ENCODE peak calls at places on chromosomes 1 and 21, in seven cellular contexts. P is stomach, T is Peyer's patch, J is IMR-90, F is K562, Y is right lobe of liver, V is A549. A is an unnamed sample. For H3K4me1, the result is how much of the 10 kb centered on the place peaks cover.

GRCh38 chr1:55812281-55812680 is 597.1 kb upstream of the USP24 start:
- DNase-seq in P (no peak), T (no peak), J (peak), F (no peak), Y (no peak), V (no peak), A (no peak)

GRCh38 chr1:46485564-46486431 is 3.8 kb upstream of the DMBX1 start:
- DNase-seq in P (no peak), T (no peak), J (no peak), F (no peak), Y (no peak), V (no peak), A (no peak)

GRCh38 chr1:214188835-214189234 is 92.1 kb upstream of the SMYD2 start:
- DNase-seq in P (no peak), T (no peak), J (no peak), F (no peak), Y (no peak), V (no peak), A (no peak)

GRCh38 chr1:94654031-94654430 is 112.5 kb upstream of the F3 start:
- DNase-seq in P (no peak), T (no peak), J (peak), F (no peak), Y (no peak), V (peak), A (no peak)

GRCh38 chr1:80531182-80531581 is 1269.6 kb upstream of the ADGRL2 start:
- DNase-seq in P (no peak), T (no peak), J (no peak), F (no peak), Y (no peak), V (no peak), A (no peak)

GRCh38 chr21:45644041-45644906 is 749 bp downstream of the PCBP3 start:
- DNase-seq in P (no peak), T (no peak), J (no peak), F (peak), Y (no peak), V (no peak), A (no peak)

GRCh38 chr1:51215169-51215568 is 20.9 kb upstream of the RNF11 start:
- DNase-seq in P (no peak), T (no peak), J (peak), F (no peak), Y (no peak), V (no peak), A (no peak)

GRCh38 chr21:44897326-44898010 is 23.2 kb downstream of the ITGB2 start:
- DNase-seq in P (peak), T (no peak), J (no peak), F (peak), Y (no peak), V (no peak), A (no peak)

GRCh38 chr1:34777519-34778321 is 3.3 kb upstream of the GJB3 start:
- DNase-seq in P (no peak), T (no peak), J (no peak), F (no peak), Y (no peak), V (no peak), A (peak)

GRCh38 chr1:48105167-48105566 is 108.0 kb upstream of the TRABD2B start:
- DNase-seq in P (no peak), T (no peak), J (no peak), F (no peak), Y (no peak), V (no peak), A (no peak)

GRCh38 chr1:175050992-175051391 is 16.6 kb upstream of the TNN start:
- DNase-seq in P (no peak), T (no peak), J (no peak), F (no peak), Y (no peak), V (no peak), A (no peak)

GRCh38 chr1:26127235-26128163 is 15.9 kb downstream of the PDIK1L start:
- DNase-seq in P (no peak), T (no peak), J (no peak), F (peak), Y (no peak), V (no peak), A (no peak)

GRCh38 chr1:107810552-107810951 is 154.4 kb downstream of the VAV3 start:
- DNase-seq in P (no peak), T (no peak), J (no peak), F (no peak), Y (no peak), V (no peak), A (no peak)

GRCh38 chr1:115114308-115114707 is 25.0 kb upstream of the TSPAN2 start:
- DNase-seq in P (no peak), T (no peak), J (no peak), F (no peak), Y (no peak), V (no peak), A (no peak)

GRCh38 chr1:59204001-59204400 is 92.9 kb upstream of the FGGY start:
- DNase-seq in P (peak), T (no peak), J (peak), F (no peak), Y (peak), V (no peak), A (no peak)

GRCh38 chr1:35717911-35718476 is 690 bp downstream of the C1orf216 start:
- DNase-seq in P (peak), T (no peak), J (peak), F (peak), Y (no peak), V (peak), A (peak)

GRCh38 chr1:174740248-174740990 is 259.3 kb upstream of the CACYBP start:
- DNase-seq in P (no peak), T (no peak), J (peak), F (no peak), Y (no peak), V (no peak), A (no peak)

GRCh38 chr1:162587347-162587746 is 25.8 kb downstream of the UAP1 start:
- DNase-seq in P (peak), T (no peak), J (no peak), F (no peak), Y (no peak), V (no peak), A (no peak)

GRCh38 chr1:86068126-86068805 is 88.3 kb downstream of the COL24A1 start:
- DNase-seq in P (no peak), T (no peak), J (peak), F (no peak), Y (no peak), V (no peak), A (peak)

GRCh38 chr1:174023438-174023837 is 1.3 kb upstream of the RC3H1 start:
- DNase-seq in P (peak), T (no peak), J (peak), F (peak), Y (no peak), V (peak), A (no peak)

GRCh38 chr1:229024528-229025119 is 246.3 kb upstream of the RAB4A start:
- DNase-seq in P (peak), T (no peak), J (peak), F (peak), Y (no peak), V (peak), A (peak)

GRCh38 chr1:93827633-93828436 is 51.2 kb downstream of the DNTTIP2 start:
- DNase-seq in P (no peak), T (no peak), J (peak), F (no peak), Y (no peak), V (peak), A (no peak)

GRCh38 chr1:64482128-64482527 is 12.2 kb downstream of the CACHD1 start:
- DNase-seq in P (no peak), T (no peak), J (no peak), F (no peak), Y (no peak), V (no peak), A (no peak)
- H3K4me1 ChIP-seq in P (half or more), T (under half), J (under half), F (under half), Y (under half), V (under half), A (under half)

DNA sequence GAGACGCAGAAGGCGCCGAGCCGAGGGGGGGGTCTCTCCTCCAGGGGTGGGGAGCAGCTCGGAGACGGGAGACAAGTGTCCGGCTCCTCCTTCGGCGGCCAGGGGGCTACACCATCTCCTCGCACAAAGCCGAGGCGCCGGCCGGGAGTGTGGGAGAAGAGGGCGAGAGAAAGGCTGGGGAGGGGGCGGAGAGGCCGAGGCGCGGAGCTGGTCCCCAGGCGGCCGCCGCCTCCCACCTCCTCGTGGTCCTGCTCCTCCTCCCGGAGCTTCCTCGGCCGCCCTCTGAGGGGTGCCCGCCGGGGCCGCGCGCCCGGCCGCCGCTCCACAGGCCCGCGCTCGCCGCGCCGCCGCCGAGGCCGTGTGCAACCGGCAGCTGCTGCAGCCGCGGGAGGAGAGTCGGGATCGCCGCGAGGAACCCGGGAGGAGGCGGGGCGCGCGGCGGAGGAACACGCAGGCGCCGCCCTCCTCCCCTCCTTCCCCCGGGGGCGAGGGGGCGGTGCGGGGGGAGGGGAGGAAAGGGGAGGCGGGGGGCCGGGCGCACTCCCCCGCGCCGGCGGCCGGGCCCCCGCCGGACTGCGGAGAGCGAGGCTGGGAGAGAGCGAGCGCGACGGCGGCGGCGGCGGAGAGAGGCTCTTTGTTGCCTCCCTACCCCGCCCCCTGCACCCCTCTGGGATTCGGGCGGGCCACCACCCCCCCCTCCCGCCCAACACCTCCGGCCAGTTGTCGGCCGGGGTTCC is at the start of gene ENAH:
- DNase-seq in P (peak), T (peak), J (peak), F (peak), Y (peak), V (peak), A (peak)
- TF ChIP-seq POLR2A in P (no peak), T (no peak), J (no peak), F (no peak), Y (peak), V (peak), A (no peak)

GRCh38 chr21:41642399-41642798 is 124.5 kb downstream of the RIPK4 start:
- DNase-seq in P (no peak), T (no peak), J (peak), F (no peak), Y (no peak), V (no peak), A (no peak)
- H3K27ac ChIP-seq in P (peak), T (no peak), J (peak), F (no peak), Y (no peak), V (peak), A (peak)

GRCh38 chr1:226640288-226640687 is 91.7 kb downstream of the STUM start:
- DNase-seq in P (no peak), T (no peak), J (no peak), F (no peak), Y (no peak), V (no peak), A (peak)
- H3K4me1 ChIP-seq in P (under half), T (under half), J (under half), F (under half), Y (under half), V (under half), A (half or more)

DNA sequence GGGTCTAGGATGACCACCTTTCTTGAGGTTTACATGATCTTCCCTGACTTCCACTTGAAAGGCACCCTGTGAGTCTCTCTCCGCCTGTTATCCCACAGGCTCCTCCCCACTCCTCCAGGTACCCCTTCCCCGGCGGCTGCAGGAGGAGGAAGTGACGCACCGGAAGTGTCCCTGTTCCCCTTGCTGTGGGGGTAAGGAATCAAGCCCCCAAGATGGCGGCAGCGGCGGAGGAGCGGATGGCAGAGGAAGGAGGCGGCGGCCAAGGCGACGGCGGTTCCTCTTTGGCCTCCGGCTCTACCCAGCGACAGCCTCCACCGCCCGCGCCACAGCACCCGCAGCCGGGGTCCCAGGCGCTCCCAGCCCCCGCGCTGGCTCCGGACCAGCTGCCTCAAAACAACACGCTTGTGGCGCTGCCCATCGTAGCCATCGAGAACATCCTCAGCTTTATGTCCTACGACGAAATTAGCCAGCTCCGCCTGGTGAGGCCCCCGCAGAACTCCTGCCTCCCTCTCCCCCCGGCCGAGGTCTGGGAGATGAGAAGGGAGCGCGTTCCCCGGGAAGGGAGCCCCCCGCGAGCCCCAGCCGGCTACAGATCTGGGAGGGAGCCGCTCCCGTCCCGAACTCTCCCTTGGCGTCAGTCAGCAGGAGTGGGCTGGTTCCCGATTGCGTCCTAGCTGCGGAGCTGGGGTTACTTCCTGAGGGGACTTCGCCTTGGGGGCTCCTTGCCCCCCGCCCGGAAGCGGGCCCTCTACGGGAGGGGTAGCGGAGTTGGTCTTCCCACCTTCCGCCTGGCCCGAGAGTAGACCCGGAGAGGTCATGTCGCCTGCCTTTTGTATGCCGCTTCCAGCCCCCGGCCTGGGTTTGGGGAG is at the start of gene FBXO28:
- DNase-seq in P (peak), T (peak), J (peak), F (peak), Y (peak), V (peak), A (peak)
- TF ChIP-seq POLR2A in P (no peak), T (peak), J (peak), F (peak), Y (peak), V (peak), A (peak)

DNA sequence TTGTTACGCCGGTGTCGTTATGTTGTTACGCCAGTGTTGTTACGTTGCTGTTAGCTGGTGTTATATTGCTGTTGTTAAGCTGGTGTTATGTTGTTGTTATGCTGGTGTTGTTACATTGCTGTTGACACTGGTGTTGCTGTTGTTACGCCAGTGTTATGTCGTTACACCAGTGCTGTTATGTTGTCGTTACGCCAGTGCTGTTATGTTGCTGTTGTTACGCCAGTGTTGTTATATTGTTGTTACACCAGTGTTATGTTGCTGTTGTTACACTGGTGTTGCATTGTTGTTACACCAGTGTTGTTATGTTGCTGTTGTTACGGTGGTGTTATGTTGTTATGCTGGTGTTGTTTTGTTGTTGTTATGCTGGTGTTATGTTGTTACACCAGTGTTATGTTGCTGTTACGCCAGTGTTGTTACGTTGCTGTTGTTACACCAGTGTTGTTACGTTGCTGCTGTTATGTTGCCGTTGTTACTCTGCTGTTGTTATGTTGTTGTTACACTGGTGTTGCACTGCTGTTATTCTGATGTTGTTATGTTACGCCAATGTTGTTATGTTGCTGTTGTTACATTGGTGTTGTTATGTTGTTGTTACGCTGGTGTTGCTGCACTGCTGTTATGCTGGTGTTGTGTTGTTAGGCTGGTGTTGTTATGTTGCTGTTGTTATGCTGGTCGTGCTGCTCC is 25.7 kb downstream of the H6PD start:
- DNase-seq in P (no peak), T (no peak), J (no peak), F (no peak), Y (no peak), V (peak), A (no peak)
- H3K27ac ChIP-seq in P (no peak), T (no peak), J (no peak), F (no peak), Y (no peak), V (no peak), A (no peak)

DNA sequence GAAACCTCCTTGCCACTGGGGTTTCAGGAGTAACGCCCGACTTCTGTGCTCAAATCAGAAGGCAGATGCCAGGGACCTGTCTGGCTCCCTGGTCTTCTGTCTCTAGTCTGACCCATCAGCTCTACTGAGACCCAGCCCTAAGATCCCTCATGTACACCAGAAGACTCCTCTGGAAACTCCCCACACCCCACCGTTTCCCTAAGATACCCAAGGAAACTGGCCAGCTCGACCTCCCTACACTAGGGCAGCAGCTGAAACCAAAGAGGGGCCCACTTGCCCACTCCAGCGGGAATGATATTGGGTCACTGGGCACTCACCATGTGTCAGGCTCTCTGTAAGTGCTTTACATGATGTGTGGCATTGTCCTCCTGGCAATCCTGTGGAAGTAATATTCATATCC is 469 bp upstream of the S100A16 start:
- DNase-seq in P (no peak), T (no peak), J (no peak), F (no peak), Y (no peak), V (no peak), A (no peak)
- H3K4me1 ChIP-seq in P (half or more), T (half or more), J (under half), F (under half), Y (under half), V (half or more), A (under half)

GRCh38 chr1:151165738-151166505 is at the start of the genes LYSMD1 and SCNM1:
- DNase-seq in P (peak), T (peak), J (peak), F (peak), Y (peak), V (peak), A (peak)
- TF ChIP-seq POLR2A in P (no peak), T (peak), J (peak), F (peak), Y (peak), V (peak), A (peak)

GRCh38 chr1:223199094-223199647 is 56.1 kb upstream of the TLR5 start:
- DNase-seq in P (no peak), T (no peak), J (peak), F (peak), Y (no peak), V (peak), A (no peak)
- H3K27ac ChIP-seq in P (no peak), T (no peak), J (no peak), F (no peak), Y (no peak), V (no peak), A (no peak)

GRCh38 chr1:24803987-24804530 is 58.8 kb downstream of the CLIC4 start:
- DNase-seq in P (no peak), T (no peak), J (no peak), F (peak), Y (no peak), V (no peak), A (no peak)

GRCh38 chr1:24806588-24806987 is 61.3 kb downstream of the CLIC4 start:
- DNase-seq in P (no peak), T (no peak), J (no peak), F (no peak), Y (no peak), V (no peak), A (no peak)

GRCh38 chr1:24801169-24801568 is 55.9 kb downstream of the CLIC4 start:
- DNase-seq in P (no peak), T (no peak), J (no peak), F (no peak), Y (no peak), V (no peak), A (no peak)

GRCh38 chr1:24803220-24803619 is 58.0 kb downstream of the CLIC4 start:
- DNase-seq in P (no peak), T (no peak), J (no peak), F (no peak), Y (no peak), V (no peak), A (no peak)

DNA sequence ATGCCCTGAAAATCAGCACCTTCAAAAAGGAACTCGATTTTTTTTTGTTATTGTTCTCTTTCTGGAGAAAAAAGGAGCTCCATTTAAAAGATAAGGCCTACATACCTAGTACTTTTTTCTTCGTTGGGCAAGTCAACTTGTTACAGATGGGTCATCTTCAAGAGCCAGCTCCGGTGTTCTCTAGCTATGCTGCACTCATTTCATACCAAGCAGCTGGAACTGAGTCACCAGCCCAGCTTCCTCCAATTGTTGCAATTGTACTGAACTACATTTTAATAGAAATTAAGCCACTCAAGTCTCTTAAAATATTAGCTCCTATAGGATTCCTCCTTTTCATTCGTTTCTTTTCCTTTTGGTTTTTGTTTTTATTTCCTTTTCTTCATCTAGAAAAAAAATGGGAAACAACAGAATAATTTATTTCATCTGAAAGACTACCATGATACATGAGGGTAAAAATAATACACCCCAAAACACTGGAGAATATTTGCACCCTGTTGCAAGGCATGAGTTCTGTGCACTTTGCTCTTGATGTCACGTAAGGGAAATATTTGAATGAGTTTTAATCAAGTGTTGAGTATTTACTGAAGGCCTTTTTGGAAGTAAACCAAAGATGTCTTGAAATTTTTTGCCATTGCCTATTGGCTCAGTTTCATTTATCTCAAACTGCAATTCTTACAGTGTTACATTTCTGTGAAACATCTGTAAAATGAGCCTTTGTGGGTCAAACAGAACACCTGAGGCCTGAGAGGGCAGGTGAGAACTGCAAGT is 60.5 kb downstream of the CLIC4 start:
- DNase-seq in P (no peak), T (no peak), J (peak), F (no peak), Y (no peak), V (no peak), A (no peak)
- H3K4me1 ChIP-seq in P (under half), T (under half), J (under half), F (under half), Y (under half), V (under half), A (under half)